ENCODE peak calls at places on chromosomes 12 and 14, in six cellular contexts. One of them, this sample, is unnamed.

GRCh38 chr14:92986254-92987147 is 63.6 kb downstream of the CHGA start:
- DNase-seq in pancreas: peak; percentile 57
- DNase-seq in WERI-Rb-1: no peak
- DNase-seq in uterus: no peak
- DNase-seq in CD8-positive, alpha-beta T cell: no peak
- DNase-seq in CD8-positive, alpha-beta memory T cell: no peak
- DNase-seq in this sample: no peak

GRCh38 chr12:68042212-68042699 is 53.0 kb downstream of the IFNG-AS1 start:
- DNase-seq in pancreas: no peak
- DNase-seq in CD8-positive, alpha-beta T cell: no peak
- DNase-seq in uterus: no peak
- DNase-seq in WERI-Rb-1: peak; percentile 27
- DNase-seq in CD8-positive, alpha-beta memory T cell: no peak
- DNase-seq in this sample: no peak

GRCh38 chr12:49279706-49280159 is 14.9 kb downstream of the TUBA1C start:
- DNase-seq in pancreas: no peak
- DNase-seq in WERI-Rb-1: no peak
- DNase-seq in CD8-positive, alpha-beta T cell: no peak
- DNase-seq in CD8-positive, alpha-beta memory T cell: no peak
- DNase-seq in uterus: no peak
- DNase-seq in this sample: no peak

GRCh38 chr12:52175411-52176350 is 16.1 kb downstream of the KRT80 start:
- DNase-seq in pancreas: peak; percentile 45
- DNase-seq in CD8-positive, alpha-beta T cell: no peak
- DNase-seq in uterus: no peak
- DNase-seq in WERI-Rb-1: peak; percentile 59
- DNase-seq in CD8-positive, alpha-beta memory T cell: no peak
- DNase-seq in this sample: no peak

GRCh38 chr12:131287015-131287937 is 333.6 kb downstream of the ADGRD1 start:
- DNase-seq in pancreas: no peak
- DNase-seq in uterus: peak; percentile 10
- DNase-seq in WERI-Rb-1: no peak
- DNase-seq in CD8-positive, alpha-beta T cell: no peak
- DNase-seq in CD8-positive, alpha-beta memory T cell: no peak
- DNase-seq in this sample: no peak

GRCh38 chr12:49621651-49622500 is 1.5 kb upstream of the PRPF40B start:
- DNase-seq in CD8-positive, alpha-beta memory T cell: no peak
- DNase-seq in pancreas: no peak
- DNase-seq in CD8-positive, alpha-beta T cell: no peak
- DNase-seq in WERI-Rb-1: no peak
- DNase-seq in uterus: no peak
- DNase-seq in this sample: no peak

GRCh38 chr14:74959596-74960180 is 4.3 kb upstream of the PGF start:
- DNase-seq in pancreas: no peak
- DNase-seq in uterus: no peak
- DNase-seq in WERI-Rb-1: no peak
- DNase-seq in CD8-positive, alpha-beta memory T cell: no peak
- DNase-seq in CD8-positive, alpha-beta T cell: no peak
- DNase-seq in this sample: no peak

GRCh38 chr12:22656376-22656775 is 31.4 kb downstream of the ETNK1 start:
- DNase-seq in WERI-Rb-1: no peak
- DNase-seq in CD8-positive, alpha-beta memory T cell: no peak
- DNase-seq in pancreas: no peak
- DNase-seq in uterus: no peak
- DNase-seq in CD8-positive, alpha-beta T cell: no peak
- DNase-seq in this sample: no peak

GRCh38 chr12:49920241-49920914 is 16.7 kb upstream of the FAIM2 start:
- DNase-seq in CD8-positive, alpha-beta T cell: no peak
- DNase-seq in pancreas: no peak
- DNase-seq in uterus: peak; percentile 55
- DNase-seq in CD8-positive, alpha-beta memory T cell: no peak
- DNase-seq in WERI-Rb-1: no peak
- DNase-seq in this sample: no peak

GRCh38 chr12:27732281-27732680 is 21.6 kb downstream of the MRPS35 start:
- DNase-seq in pancreas: no peak
- DNase-seq in WERI-Rb-1: no peak
- DNase-seq in CD8-positive, alpha-beta memory T cell: no peak
- DNase-seq in CD8-positive, alpha-beta T cell: no peak
- DNase-seq in uterus: no peak
- DNase-seq in this sample: no peak

GRCh38 chr12:109621864-109622485 is 48.4 kb downstream of the MVK start:
- DNase-seq in pancreas: no peak
- DNase-seq in WERI-Rb-1: no peak
- DNase-seq in uterus: no peak
- DNase-seq in CD8-positive, alpha-beta memory T cell: no peak
- DNase-seq in CD8-positive, alpha-beta T cell: no peak
- DNase-seq in this sample: no peak

GRCh38 chr12:95637471-95638155 is 86.3 kb upstream of the USP44 start:
- DNase-seq in uterus: no peak
- DNase-seq in CD8-positive, alpha-beta memory T cell: no peak
- DNase-seq in pancreas: no peak
- DNase-seq in WERI-Rb-1: no peak
- DNase-seq in CD8-positive, alpha-beta T cell: no peak
- DNase-seq in this sample: no peak

GRCh38 chr12:120687570-120688289 is 781 bp downstream of the MLEC start:
- DNase-seq in uterus: no peak
- DNase-seq in WERI-Rb-1: no peak
- DNase-seq in CD8-positive, alpha-beta T cell: peak; percentile 17
- DNase-seq in CD8-positive, alpha-beta memory T cell: peak; percentile 18
- DNase-seq in pancreas: no peak
- DNase-seq in this sample: no peak

GRCh38 chr14:73696466-73697390 is 17.5 kb downstream of the PNMA1 start:
- DNase-seq in CD8-positive, alpha-beta memory T cell: no peak
- DNase-seq in CD8-positive, alpha-beta T cell: no peak
- DNase-seq in WERI-Rb-1: no peak
- DNase-seq in pancreas: no peak
- DNase-seq in uterus: no peak
- DNase-seq in this sample: no peak

GRCh38 chr12:66688836-66689439 is 10.1 kb upstream of the GRIP1 start:
- DNase-seq in uterus: no peak
- DNase-seq in pancreas: peak; percentile 60
- DNase-seq in CD8-positive, alpha-beta T cell: peak; percentile 6
- DNase-seq in CD8-positive, alpha-beta memory T cell: no peak
- DNase-seq in WERI-Rb-1: peak; percentile 66
- DNase-seq in this sample: no peak

GRCh38 chr12:96187675-96188355 is 6.4 kb upstream of the ELK3 start:
- DNase-seq in WERI-Rb-1: no peak
- DNase-seq in pancreas: no peak
- DNase-seq in CD8-positive, alpha-beta memory T cell: no peak
- DNase-seq in uterus: no peak
- DNase-seq in CD8-positive, alpha-beta T cell: no peak
- DNase-seq in this sample: no peak

GRCh38 chr12:67772276-67773169 is 124.0 kb downstream of the DYRK2 start:
- DNase-seq in pancreas: no peak
- DNase-seq in CD8-positive, alpha-beta T cell: no peak
- DNase-seq in uterus: peak; percentile 18
- DNase-seq in WERI-Rb-1: peak; percentile 57
- DNase-seq in CD8-positive, alpha-beta memory T cell: no peak
- DNase-seq in this sample: no peak

GRCh38 chr14:69318241-69318640 is 58.3 kb downstream of the GALNT16 start:
- DNase-seq in WERI-Rb-1: no peak
- DNase-seq in CD8-positive, alpha-beta memory T cell: no peak
- DNase-seq in pancreas: peak; percentile 3
- DNase-seq in uterus: no peak
- DNase-seq in CD8-positive, alpha-beta T cell: no peak
- DNase-seq in this sample: no peak

GRCh38 chr14:40870252-40870651 is 736.4 kb upstream of the LRFN5 start:
- DNase-seq in CD8-positive, alpha-beta memory T cell: no peak
- DNase-seq in uterus: no peak
- DNase-seq in WERI-Rb-1: no peak
- DNase-seq in pancreas: no peak
- DNase-seq in CD8-positive, alpha-beta T cell: no peak
- DNase-seq in this sample: no peak

GRCh38 chr12:121295123-121295745 is 1.3 kb downstream of the CAMKK2 start:
- DNase-seq in CD8-positive, alpha-beta memory T cell: no peak
- DNase-seq in uterus: no peak
- DNase-seq in WERI-Rb-1: peak; percentile 48
- DNase-seq in pancreas: no peak
- DNase-seq in CD8-positive, alpha-beta T cell: no peak
- DNase-seq in this sample: no peak

DNA sequence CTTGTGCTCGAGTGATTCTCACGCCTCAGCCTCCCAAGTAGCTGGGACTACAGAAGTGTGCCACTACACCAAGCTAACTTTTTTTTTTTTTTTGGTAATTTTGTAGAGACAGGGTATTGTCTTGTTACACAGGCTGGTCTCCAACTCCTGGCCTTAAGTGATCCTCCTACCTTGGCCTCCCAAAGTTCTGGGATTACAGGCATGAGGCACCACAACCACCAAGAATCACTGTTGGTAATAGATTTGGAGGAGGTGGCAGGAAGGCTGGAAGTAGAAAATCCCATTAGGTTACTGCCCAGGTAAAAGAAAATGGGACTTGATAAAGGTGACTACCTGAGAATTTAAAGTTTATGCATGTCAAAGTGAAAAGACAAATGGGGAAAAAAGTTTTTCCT is 1.4 kb upstream of the CDCA4 start:
- DNase-seq in uterus: no peak
- DNase-seq in CD8-positive, alpha-beta T cell: no peak
- DNase-seq in WERI-Rb-1: no peak
- DNase-seq in CD8-positive, alpha-beta memory T cell: no peak
- DNase-seq in pancreas: no peak
- DNase-seq in this sample: no peak
- H3K4me3 ChIP-seq in uterus: no peak overlapping the region
- H3K4me3 ChIP-seq in CD8-positive, alpha-beta T cell: no peak overlapping the region
- H3K4me3 ChIP-seq in WERI-Rb-1: peak overlapping the region; percentile 66
- H3K4me3 ChIP-seq in CD8-positive, alpha-beta memory T cell: no peak overlapping the region
- H3K4me3 ChIP-seq in pancreas: peak overlapping the region; percentile 43
- H3K4me3 ChIP-seq in this sample: no peak overlapping the region

DNA sequence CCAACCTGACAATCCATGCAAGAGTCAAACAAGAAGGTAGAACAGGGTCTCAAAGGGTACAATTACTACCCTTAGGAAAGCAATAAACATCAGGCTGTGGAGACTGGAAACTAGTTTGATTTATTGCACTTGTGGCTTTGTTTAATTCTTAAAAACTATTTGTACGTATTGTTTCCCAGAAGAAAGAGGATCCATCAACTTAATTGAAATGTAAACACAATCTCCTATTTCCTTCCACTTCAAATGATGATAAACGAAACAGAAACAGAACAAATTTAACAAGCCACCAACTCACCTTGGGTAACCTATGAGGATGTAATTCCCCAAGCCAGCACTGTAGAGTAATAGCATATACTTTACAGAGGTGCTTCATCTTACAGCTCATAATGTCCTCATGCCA is 8.0 kb downstream of the STXBP6 start:
- DNase-seq in uterus: no peak
- DNase-seq in pancreas: no peak
- DNase-seq in WERI-Rb-1: no peak
- DNase-seq in CD8-positive, alpha-beta T cell: no peak
- DNase-seq in CD8-positive, alpha-beta memory T cell: no peak
- DNase-seq in this sample: no peak
- H3K27ac ChIP-seq in uterus: no peak overlapping the region
- H3K27ac ChIP-seq in pancreas: peak overlapping the region; percentile 13
- H3K27ac ChIP-seq in WERI-Rb-1: no peak overlapping the region
- H3K27ac ChIP-seq in CD8-positive, alpha-beta T cell: no peak overlapping the region
- H3K27ac ChIP-seq in CD8-positive, alpha-beta memory T cell: no peak overlapping the region
- H3K27ac ChIP-seq in this sample: no peak overlapping the region

GRCh38 chr12:2609020-2609419 is 185.8 kb upstream of the FKBP4 start:
- DNase-seq in CD8-positive, alpha-beta memory T cell: no peak
- DNase-seq in WERI-Rb-1: no peak
- DNase-seq in uterus: no peak
- DNase-seq in pancreas: no peak
- DNase-seq in CD8-positive, alpha-beta T cell: no peak
- DNase-seq in this sample: no peak

GRCh38 chr12:2607881-2608607 is 186.7 kb upstream of the FKBP4 start:
- DNase-seq in pancreas: no peak
- DNase-seq in uterus: no peak
- DNase-seq in CD8-positive, alpha-beta memory T cell: no peak
- DNase-seq in WERI-Rb-1: no peak
- DNase-seq in CD8-positive, alpha-beta T cell: no peak
- DNase-seq in this sample: no peak

GRCh38 chr12:2605301-2605700 is 189.5 kb upstream of the FKBP4 start:
- DNase-seq in CD8-positive, alpha-beta T cell: no peak
- DNase-seq in pancreas: no peak
- DNase-seq in uterus: no peak
- DNase-seq in CD8-positive, alpha-beta memory T cell: no peak
- DNase-seq in WERI-Rb-1: no peak
- DNase-seq in this sample: no peak

GRCh38 chr12:2608608-2608945 is 186.2 kb upstream of the FKBP4 start:
- DNase-seq in CD8-positive, alpha-beta memory T cell: no peak
- DNase-seq in WERI-Rb-1: no peak
- DNase-seq in uterus: no peak
- DNase-seq in pancreas: no peak
- DNase-seq in CD8-positive, alpha-beta T cell: no peak
- DNase-seq in this sample: no peak

GRCh38 chr12:2606186-2606910 is 188.4 kb upstream of the FKBP4 start:
- DNase-seq in uterus: no peak
- DNase-seq in CD8-positive, alpha-beta T cell: no peak
- DNase-seq in WERI-Rb-1: no peak
- DNase-seq in pancreas: no peak
- DNase-seq in CD8-positive, alpha-beta memory T cell: no peak
- DNase-seq in this sample: no peak
- H3K36me3 ChIP-seq in uterus: no peaks in the 10 kb centered on the region
- H3K36me3 ChIP-seq in CD8-positive, alpha-beta T cell: no peaks in the 10 kb centered on the region
- H3K36me3 ChIP-seq in WERI-Rb-1: no peaks in the 10 kb centered on the region
- H3K36me3 ChIP-seq in pancreas: no peaks in the 10 kb centered on the region
- H3K36me3 ChIP-seq in CD8-positive, alpha-beta memory T cell: no peaks in the 10 kb centered on the region
- H3K36me3 ChIP-seq in this sample: no peaks in the 10 kb centered on the region

GRCh38 chr14:25389948-25390347 is 340.0 kb upstream of the STXBP6 start:
- DNase-seq in pancreas: no peak
- DNase-seq in uterus: no peak
- DNase-seq in WERI-Rb-1: no peak
- DNase-seq in CD8-positive, alpha-beta memory T cell: no peak
- DNase-seq in CD8-positive, alpha-beta T cell: no peak
- DNase-seq in this sample: no peak

GRCh38 chr14:25400607-25401206 is 350.8 kb upstream of the STXBP6 start:
- DNase-seq in CD8-positive, alpha-beta T cell: no peak
- DNase-seq in CD8-positive, alpha-beta memory T cell: no peak
- DNase-seq in pancreas: no peak
- DNase-seq in WERI-Rb-1: peak; percentile 26
- DNase-seq in uterus: no peak
- DNase-seq in this sample: no peak

GRCh38 chr14:25394356-25394755 is 344.4 kb upstream of the STXBP6 start:
- DNase-seq in pancreas: no peak
- DNase-seq in CD8-positive, alpha-beta memory T cell: no peak
- DNase-seq in WERI-Rb-1: no peak
- DNase-seq in CD8-positive, alpha-beta T cell: no peak
- DNase-seq in uterus: no peak
- DNase-seq in this sample: no peak

GRCh38 chr14:25396128-25396527 is 346.2 kb upstream of the STXBP6 start:
- DNase-seq in CD8-positive, alpha-beta memory T cell: no peak
- DNase-seq in pancreas: no peak
- DNase-seq in CD8-positive, alpha-beta T cell: no peak
- DNase-seq in WERI-Rb-1: no peak
- DNase-seq in uterus: no peak
- DNase-seq in this sample: no peak

GRCh38 chr14:25394791-25395391 is 344.9 kb upstream of the STXBP6 start:
- DNase-seq in CD8-positive, alpha-beta memory T cell: no peak
- DNase-seq in WERI-Rb-1: no peak
- DNase-seq in pancreas: no peak
- DNase-seq in uterus: no peak
- DNase-seq in CD8-positive, alpha-beta T cell: no peak
- DNase-seq in this sample: no peak
- H3K4me3 ChIP-seq in CD8-positive, alpha-beta memory T cell: no peak overlapping the region
- H3K4me3 ChIP-seq in WERI-Rb-1: no peak overlapping the region
- H3K4me3 ChIP-seq in pancreas: no peak overlapping the region
- H3K4me3 ChIP-seq in uterus: no peak overlapping the region
- H3K4me3 ChIP-seq in CD8-positive, alpha-beta T cell: no peak overlapping the region
- H3K4me3 ChIP-seq in this sample: no peak overlapping the region

GRCh38 chr12:11731042-11731357 is 81.5 kb downstream of the ETV6 start:
- DNase-seq in CD8-positive, alpha-beta memory T cell: no peak
- DNase-seq in CD8-positive, alpha-beta T cell: no peak
- DNase-seq in WERI-Rb-1: no peak
- DNase-seq in uterus: no peak
- DNase-seq in pancreas: no peak
- DNase-seq in this sample: no peak
- H3K27ac ChIP-seq in CD8-positive, alpha-beta memory T cell: no peak overlapping the region
- H3K27ac ChIP-seq in CD8-positive, alpha-beta T cell: no peak overlapping the region
- H3K27ac ChIP-seq in WERI-Rb-1: no peak overlapping the region
- H3K27ac ChIP-seq in uterus: no peak overlapping the region
- H3K27ac ChIP-seq in pancreas: peak overlapping the region; percentile 49
- H3K27ac ChIP-seq in this sample: peak overlapping the region; percentile 63

GRCh38 chr12:1948883-1949282 is 30.4 kb upstream of the CACNA2D4 start:
- DNase-seq in WERI-Rb-1: no peak
- DNase-seq in CD8-positive, alpha-beta T cell: no peak
- DNase-seq in CD8-positive, alpha-beta memory T cell: no peak
- DNase-seq in pancreas: peak; percentile 90
- DNase-seq in uterus: no peak
- DNase-seq in this sample: no peak
- H3K36me3 ChIP-seq in WERI-Rb-1: peaks cover 48% of the 10 kb centered on the region
- H3K36me3 ChIP-seq in CD8-positive, alpha-beta T cell: peaks cover 36% of the 10 kb centered on the region
- H3K36me3 ChIP-seq in CD8-positive, alpha-beta memory T cell: peaks cover 39% of the 10 kb centered on the region
- H3K36me3 ChIP-seq in pancreas: peaks cover 17% of the 10 kb centered on the region
- H3K36me3 ChIP-seq in uterus: no peaks in the 10 kb centered on the region
- H3K36me3 ChIP-seq in this sample: peaks cover 77% of the 10 kb centered on the region